ENCODE peak calls at places on chromosomes 4 and X, in five cellular contexts. One of them, this sample, is unnamed.

GRCh38 chrX:65837875-65838549 is 170.6 kb downstream of the MSN start:
- DNase-seq in ascending aorta: no peak
- DNase-seq in RWPE2: no peak
- DNase-seq in endothelial cell of umbilical vein: no peak
- DNase-seq in cardiac muscle cell: no peak
- DNase-seq in this sample: no peak

GRCh38 chr4:170887396-170887795 is 797.6 kb upstream of the AADAT start:
- DNase-seq in ascending aorta: no peak
- DNase-seq in RWPE2: no peak
- DNase-seq in endothelial cell of umbilical vein: no peak
- DNase-seq in cardiac muscle cell: no peak
- DNase-seq in this sample: no peak

GRCh38 chrX:136176399-136176825 is 29.1 kb downstream of the FHL1 start:
- DNase-seq in ascending aorta: no peak
- DNase-seq in cardiac muscle cell: peak; percentile 93
- DNase-seq in RWPE2: no peak
- DNase-seq in endothelial cell of umbilical vein: no peak
- DNase-seq in this sample: no peak

GRCh38 chr4:23932186-23932585 is 42.3 kb upstream of the PPARGC1A start:
- DNase-seq in cardiac muscle cell: no peak
- DNase-seq in ascending aorta: no peak
- DNase-seq in RWPE2: no peak
- DNase-seq in endothelial cell of umbilical vein: no peak
- DNase-seq in this sample: no peak

GRCh38 chr4:62051332-62051731 is 851.2 kb downstream of the ADGRL3 start:
- DNase-seq in ascending aorta: no peak
- DNase-seq in cardiac muscle cell: no peak
- DNase-seq in endothelial cell of umbilical vein: no peak
- DNase-seq in RWPE2: no peak
- DNase-seq in this sample: no peak

GRCh38 chrX:132622130-132622529 is 133.3 kb upstream of the MBNL3 start:
- DNase-seq in RWPE2: no peak
- DNase-seq in endothelial cell of umbilical vein: peak; percentile 37
- DNase-seq in ascending aorta: no peak
- DNase-seq in cardiac muscle cell: peak; percentile 39
- DNase-seq in this sample: no peak

GRCh38 chr4:157048248-157048647 is 27.7 kb upstream of the GLRB start:
- DNase-seq in cardiac muscle cell: peak; percentile 93
- DNase-seq in ascending aorta: no peak
- DNase-seq in endothelial cell of umbilical vein: no peak
- DNase-seq in RWPE2: no peak
- DNase-seq in this sample: no peak

GRCh38 chr4:3224971-3225850 is 23.7 kb upstream of the MSANTD1 start:
- DNase-seq in ascending aorta: no peak
- DNase-seq in RWPE2: peak; percentile 36
- DNase-seq in endothelial cell of umbilical vein: no peak
- DNase-seq in cardiac muscle cell: no peak
- DNase-seq in this sample: no peak

GRCh38 chr4:3522651-3523050 is 9.6 kb downstream of the LRPAP1 start:
- DNase-seq in cardiac muscle cell: no peak
- DNase-seq in endothelial cell of umbilical vein: no peak
- DNase-seq in ascending aorta: peak; percentile 6
- DNase-seq in RWPE2: peak; percentile 51
- DNase-seq in this sample: no peak

GRCh38 chrX:97858592-97858991 is 974.9 kb downstream of the RPA4 start:
- DNase-seq in RWPE2: no peak
- DNase-seq in cardiac muscle cell: no peak
- DNase-seq in ascending aorta: no peak
- DNase-seq in endothelial cell of umbilical vein: peak; percentile 56
- DNase-seq in this sample: no peak

GRCh38 chr4:36285784-36286480 is 4.5 kb downstream of the DTHD1 start:
- DNase-seq in cardiac muscle cell: no peak
- DNase-seq in ascending aorta: no peak
- DNase-seq in endothelial cell of umbilical vein: no peak
- DNase-seq in RWPE2: no peak
- DNase-seq in this sample: peak; percentile 47

GRCh38 chrX:115364625-115365024 is 75.1 kb downstream of the LUZP4 start:
- DNase-seq in ascending aorta: no peak
- DNase-seq in endothelial cell of umbilical vein: no peak
- DNase-seq in cardiac muscle cell: no peak
- DNase-seq in RWPE2: no peak
- DNase-seq in this sample: no peak

GRCh38 chrX:100635989-100636320 is 651 bp downstream of the TSPAN6 start:
- DNase-seq in endothelial cell of umbilical vein: no peak
- DNase-seq in ascending aorta: no peak
- DNase-seq in RWPE2: no peak
- DNase-seq in cardiac muscle cell: no peak
- DNase-seq in this sample: no peak

GRCh38 chr4:140211693-140212092 is 57.7 kb upstream of the MAML3 start:
- DNase-seq in RWPE2: no peak
- DNase-seq in cardiac muscle cell: no peak
- DNase-seq in endothelial cell of umbilical vein: no peak
- DNase-seq in ascending aorta: no peak
- DNase-seq in this sample: no peak

GRCh38 chrX:97691901-97692455 is 808.3 kb downstream of the RPA4 start:
- DNase-seq in ascending aorta: no peak
- DNase-seq in endothelial cell of umbilical vein: peak; percentile 50
- DNase-seq in cardiac muscle cell: no peak
- DNase-seq in RWPE2: no peak
- DNase-seq in this sample: no peak

GRCh38 chr4:83606898-83607297 is 71.0 kb downstream of the GPAT3 start:
- DNase-seq in ascending aorta: no peak
- DNase-seq in RWPE2: no peak
- DNase-seq in cardiac muscle cell: no peak
- DNase-seq in endothelial cell of umbilical vein: no peak
- DNase-seq in this sample: no peak

GRCh38 chrX:8815460-8816065 is 14.4 kb upstream of the FAM9A start:
- DNase-seq in endothelial cell of umbilical vein: peak; percentile 36
- DNase-seq in cardiac muscle cell: peak; percentile 54
- DNase-seq in RWPE2: no peak
- DNase-seq in ascending aorta: no peak
- DNase-seq in this sample: no peak

GRCh38 chrX:72382199-72382590 is 76.5 kb upstream of the CITED1 start:
- DNase-seq in endothelial cell of umbilical vein: no peak
- DNase-seq in RWPE2: no peak
- DNase-seq in ascending aorta: no peak
- DNase-seq in cardiac muscle cell: peak; percentile 59
- DNase-seq in this sample: no peak

GRCh38 chr4:18366762-18367358 is 345.3 kb upstream of the LCORL start:
- DNase-seq in cardiac muscle cell: peak; percentile 51
- DNase-seq in ascending aorta: no peak
- DNase-seq in RWPE2: no peak
- DNase-seq in endothelial cell of umbilical vein: peak; percentile 51
- DNase-seq in this sample: no peak

GRCh38 chr4:1502501-1502886 is 96.3 kb upstream of the NKX1-1 start:
- DNase-seq in RWPE2: peak; percentile 69
- DNase-seq in ascending aorta: no peak
- DNase-seq in endothelial cell of umbilical vein: no peak
- DNase-seq in cardiac muscle cell: no peak
- DNase-seq in this sample: no peak

GRCh38 chr4:46844325-46844917 is 64.6 kb downstream of the COX7B2 start:
- DNase-seq in cardiac muscle cell: peak; percentile 75
- DNase-seq in ascending aorta: no peak
- DNase-seq in endothelial cell of umbilical vein: peak; percentile 64
- DNase-seq in RWPE2: no peak
- DNase-seq in this sample: no peak

GRCh38 chr4:47287735-47288134 is 175.8 kb downstream of the COMMD8 start:
- DNase-seq in ascending aorta: no peak
- DNase-seq in RWPE2: no peak
- DNase-seq in cardiac muscle cell: peak; percentile 56
- DNase-seq in endothelial cell of umbilical vein: no peak
- DNase-seq in this sample: no peak

GRCh38 chr4:159867673-159868072 is 764.8 kb downstream of the RAPGEF2 start:
- DNase-seq in ascending aorta: no peak
- DNase-seq in endothelial cell of umbilical vein: no peak
- DNase-seq in RWPE2: no peak
- DNase-seq in cardiac muscle cell: no peak
- DNase-seq in this sample: no peak

GRCh38 chr4:128866281-128866680 is 56.8 kb downstream of the JADE1 start:
- DNase-seq in RWPE2: no peak
- DNase-seq in ascending aorta: no peak
- DNase-seq in endothelial cell of umbilical vein: no peak
- DNase-seq in cardiac muscle cell: no peak
- DNase-seq in this sample: no peak

GRCh38 chr4:33262809-33263208 is 2542.6 kb downstream of the PCDH7 start:
- DNase-seq in cardiac muscle cell: no peak
- DNase-seq in RWPE2: no peak
- DNase-seq in ascending aorta: no peak
- DNase-seq in endothelial cell of umbilical vein: no peak
- DNase-seq in this sample: no peak

GRCh38 chr4:3827616-3828492 is 61.7 kb downstream of the ADRA2C start:
- DNase-seq in cardiac muscle cell: peak; percentile 74
- DNase-seq in RWPE2: no peak
- DNase-seq in endothelial cell of umbilical vein: no peak
- DNase-seq in ascending aorta: no peak
- DNase-seq in this sample: no peak

GRCh38 chr4:223913-224497 is 81.3 kb downstream of the ZNF732 start:
- DNase-seq in ascending aorta: no peak
- DNase-seq in RWPE2: no peak
- DNase-seq in cardiac muscle cell: no peak
- DNase-seq in endothelial cell of umbilical vein: no peak
- DNase-seq in this sample: no peak

GRCh38 chr4:122992111-122992510 is 69.7 kb upstream of the NUDT6 start:
- DNase-seq in RWPE2: no peak
- DNase-seq in ascending aorta: no peak
- DNase-seq in endothelial cell of umbilical vein: peak; percentile 85
- DNase-seq in cardiac muscle cell: peak; percentile 63
- DNase-seq in this sample: no peak

GRCh38 chr4:48901196-48901595 is 5.4 kb downstream of the OCIAD2 start:
- DNase-seq in endothelial cell of umbilical vein: no peak
- DNase-seq in cardiac muscle cell: no peak
- DNase-seq in ascending aorta: no peak
- DNase-seq in RWPE2: no peak
- DNase-seq in this sample: no peak

DNA sequence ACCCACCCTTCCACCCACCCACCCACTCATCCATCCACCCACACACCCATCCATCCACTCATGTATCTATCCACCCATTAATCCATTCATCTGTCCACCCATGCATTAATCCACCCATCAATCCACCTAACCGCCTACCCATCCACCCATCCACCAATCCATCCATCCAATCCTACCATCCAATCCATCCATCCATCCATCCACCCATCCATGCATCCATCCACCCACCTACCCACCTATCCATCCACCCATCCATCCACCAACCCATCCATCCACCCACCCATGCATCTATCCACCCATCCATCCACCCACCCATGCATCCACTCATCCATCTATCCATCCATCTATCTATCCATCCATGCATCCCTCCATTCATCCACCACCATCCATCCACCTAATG is 34.8 kb upstream of the AFAP1 start:
- DNase-seq in cardiac muscle cell: no peak
- DNase-seq in endothelial cell of umbilical vein: no peak
- DNase-seq in ascending aorta: no peak
- DNase-seq in RWPE2: no peak
- DNase-seq in this sample: no peak
- H3K4me1 ChIP-seq in cardiac muscle cell: peaks cover 14% of the 10 kb centered on the region
- H3K4me1 ChIP-seq in endothelial cell of umbilical vein: peaks cover 25% of the 10 kb centered on the region
- H3K4me1 ChIP-seq in ascending aorta: peaks cover 18% of the 10 kb centered on the region
- H3K4me1 ChIP-seq in RWPE2: peaks cover 65% of the 10 kb centered on the region
- H3K4me1 ChIP-seq in this sample: peaks cover 25% of the 10 kb centered on the region

GRCh38 chrX:28586891-28587635 is at the start of gene IL1RAPL1:
- DNase-seq in RWPE2: no peak
- DNase-seq in ascending aorta: no peak
- DNase-seq in endothelial cell of umbilical vein: peak; percentile 78
- DNase-seq in cardiac muscle cell: peak; percentile 81
- DNase-seq in this sample: no peak
- H3K4me3 ChIP-seq in RWPE2: no peak within 1 kb of the TSS
- H3K4me3 ChIP-seq in ascending aorta: peak within 1 kb of the TSS; percentile 46
- H3K4me3 ChIP-seq in endothelial cell of umbilical vein: peak within 1 kb of the TSS; percentile 50
- H3K4me3 ChIP-seq in cardiac muscle cell: peak within 1 kb of the TSS; percentile 67
- H3K4me3 ChIP-seq in this sample: no peak within 1 kb of the TSS

GRCh38 chr4:80207664-80208063 is 10.4 kb downstream of the PRDM8 start:
- DNase-seq in RWPE2: no peak
- DNase-seq in endothelial cell of umbilical vein: no peak
- DNase-seq in ascending aorta: no peak
- DNase-seq in cardiac muscle cell: no peak
- DNase-seq in this sample: no peak

GRCh38 chr4:80207172-80207583 is 9.9 kb downstream of the PRDM8 start:
- DNase-seq in cardiac muscle cell: no peak
- DNase-seq in endothelial cell of umbilical vein: no peak
- DNase-seq in RWPE2: no peak
- DNase-seq in ascending aorta: no peak
- DNase-seq in this sample: no peak

GRCh38 chr4:80208606-80209005 is 11.3 kb downstream of the PRDM8 start:
- DNase-seq in cardiac muscle cell: no peak
- DNase-seq in RWPE2: no peak
- DNase-seq in endothelial cell of umbilical vein: no peak
- DNase-seq in ascending aorta: no peak
- DNase-seq in this sample: no peak

GRCh38 chr4:80206111-80206510 is 8.8 kb downstream of the PRDM8 start:
- DNase-seq in cardiac muscle cell: no peak
- DNase-seq in ascending aorta: no peak
- DNase-seq in RWPE2: no peak
- DNase-seq in endothelial cell of umbilical vein: no peak
- DNase-seq in this sample: no peak

GRCh38 chr4:80206541-80207171 is 9.4 kb downstream of the PRDM8 start:
- DNase-seq in RWPE2: no peak
- DNase-seq in cardiac muscle cell: peak; percentile 56
- DNase-seq in ascending aorta: no peak
- DNase-seq in endothelial cell of umbilical vein: peak; percentile 45
- DNase-seq in this sample: no peak
- H3K27me3 ChIP-seq in RWPE2: no peaks in the 10 kb centered on the region
- H3K27me3 ChIP-seq in cardiac muscle cell: peaks cover 100% of the 10 kb centered on the region
- H3K27me3 ChIP-seq in ascending aorta: peaks cover 21% of the 10 kb centered on the region
- H3K27me3 ChIP-seq in endothelial cell of umbilical vein: peaks cover 4% of the 10 kb centered on the region
- H3K27me3 ChIP-seq in this sample: no peaks in the 10 kb centered on the region

DNA sequence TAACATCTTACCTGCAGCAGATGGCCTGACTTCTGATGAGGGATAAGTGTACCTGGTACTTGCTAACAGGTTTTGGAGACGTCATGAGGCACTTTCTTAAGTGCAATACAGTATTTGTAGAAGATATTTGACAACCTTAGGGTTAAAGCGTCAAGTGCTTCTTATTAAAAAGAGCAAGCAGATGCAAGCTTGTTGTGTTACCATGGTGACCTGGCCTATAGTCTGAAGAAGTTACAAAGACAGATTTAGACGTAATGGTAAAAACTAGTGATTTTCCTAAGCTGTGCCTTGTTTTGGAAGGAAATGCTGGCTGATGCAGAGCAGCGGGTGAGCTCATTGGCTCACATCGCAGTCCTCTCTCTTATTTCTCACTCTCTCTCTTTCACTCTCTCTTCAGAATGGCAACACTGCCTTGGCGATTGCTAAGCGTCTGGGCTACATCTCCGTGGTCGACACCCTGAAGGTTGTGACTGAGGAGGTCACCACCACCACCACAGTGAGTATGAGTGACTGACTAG is 243.6 kb downstream of the ANK2 start:
- DNase-seq in cardiac muscle cell: peak; percentile 67
- DNase-seq in RWPE2: no peak
- DNase-seq in endothelial cell of umbilical vein: no peak
- DNase-seq in ascending aorta: no peak
- DNase-seq in this sample: no peak
- H3K4me1 ChIP-seq in cardiac muscle cell: no peaks in the 10 kb centered on the region
- H3K4me1 ChIP-seq in RWPE2: no peaks in the 10 kb centered on the region
- H3K4me1 ChIP-seq in endothelial cell of umbilical vein: no peaks in the 10 kb centered on the region
- H3K4me1 ChIP-seq in ascending aorta: peaks cover 3% of the 10 kb centered on the region
- H3K4me1 ChIP-seq in this sample: no peaks in the 10 kb centered on the region